ENCODE peak calls at places on chromosomes 3 and 15, in six cellular contexts. One of them, this sample, is unnamed.

GRCh38 chr15:62391565-62392262 is 226.6 kb upstream of the C2CD4B start:
- DNase-seq in Peyer's patch: no peak
- DNase-seq in uterus: peak
- DNase-seq in spleen: peak
- DNase-seq in tibial nerve: no peak
- DNase-seq in ovary: peak
- DNase-seq in this sample: peak

GRCh38 chr15:38072507-38073277 is 138.3 kb downstream of the TMCO5A start:
- DNase-seq in Peyer's patch: peak
- DNase-seq in uterus: peak
- DNase-seq in spleen: peak
- DNase-seq in tibial nerve: peak
- DNase-seq in ovary: peak
- DNase-seq in this sample: peak

GRCh38 chr3:50205719-50206276 is 727 bp downstream of the SLC38A3 start:
- DNase-seq in Peyer's patch: peak
- DNase-seq in uterus: no peak
- DNase-seq in spleen: no peak
- DNase-seq in tibial nerve: no peak
- DNase-seq in ovary: no peak
- DNase-seq in this sample: no peak

GRCh38 chr3:69890094-69890493 is 109.4 kb upstream of the SAMMSON start:
- DNase-seq in Peyer's patch: no peak
- DNase-seq in uterus: no peak
- DNase-seq in spleen: no peak
- DNase-seq in tibial nerve: no peak
- DNase-seq in ovary: no peak
- DNase-seq in this sample: no peak

GRCh38 chr3:43426388-43426787 is 140.0 kb downstream of the SNRK start:
- DNase-seq in Peyer's patch: no peak
- DNase-seq in uterus: no peak
- DNase-seq in spleen: no peak
- DNase-seq in tibial nerve: no peak
- DNase-seq in ovary: no peak
- DNase-seq in this sample: no peak

GRCh38 chr15:50135123-50135541 is 16.1 kb upstream of the ATP8B4 start:
- DNase-seq in Peyer's patch: no peak
- DNase-seq in uterus: no peak
- DNase-seq in spleen: no peak
- DNase-seq in tibial nerve: no peak
- DNase-seq in ovary: no peak
- DNase-seq in this sample: no peak

GRCh38 chr15:101022306-101022705 is 103.1 kb downstream of the LRRK1 start:
- DNase-seq in Peyer's patch: peak
- DNase-seq in uterus: peak
- DNase-seq in spleen: peak
- DNase-seq in tibial nerve: no peak
- DNase-seq in ovary: no peak
- DNase-seq in this sample: peak

GRCh38 chr15:47717036-47717611 is at the start of gene SEMA6D:
- DNase-seq in Peyer's patch: no peak
- DNase-seq in uterus: peak
- DNase-seq in spleen: peak
- DNase-seq in tibial nerve: peak
- DNase-seq in ovary: peak
- DNase-seq in this sample: peak

GRCh38 chr3:32865364-32865763 is 47.6 kb downstream of the TRIM71 start:
- DNase-seq in Peyer's patch: no peak
- DNase-seq in uterus: no peak
- DNase-seq in spleen: no peak
- DNase-seq in tibial nerve: no peak
- DNase-seq in ovary: no peak
- DNase-seq in this sample: no peak

DNA sequence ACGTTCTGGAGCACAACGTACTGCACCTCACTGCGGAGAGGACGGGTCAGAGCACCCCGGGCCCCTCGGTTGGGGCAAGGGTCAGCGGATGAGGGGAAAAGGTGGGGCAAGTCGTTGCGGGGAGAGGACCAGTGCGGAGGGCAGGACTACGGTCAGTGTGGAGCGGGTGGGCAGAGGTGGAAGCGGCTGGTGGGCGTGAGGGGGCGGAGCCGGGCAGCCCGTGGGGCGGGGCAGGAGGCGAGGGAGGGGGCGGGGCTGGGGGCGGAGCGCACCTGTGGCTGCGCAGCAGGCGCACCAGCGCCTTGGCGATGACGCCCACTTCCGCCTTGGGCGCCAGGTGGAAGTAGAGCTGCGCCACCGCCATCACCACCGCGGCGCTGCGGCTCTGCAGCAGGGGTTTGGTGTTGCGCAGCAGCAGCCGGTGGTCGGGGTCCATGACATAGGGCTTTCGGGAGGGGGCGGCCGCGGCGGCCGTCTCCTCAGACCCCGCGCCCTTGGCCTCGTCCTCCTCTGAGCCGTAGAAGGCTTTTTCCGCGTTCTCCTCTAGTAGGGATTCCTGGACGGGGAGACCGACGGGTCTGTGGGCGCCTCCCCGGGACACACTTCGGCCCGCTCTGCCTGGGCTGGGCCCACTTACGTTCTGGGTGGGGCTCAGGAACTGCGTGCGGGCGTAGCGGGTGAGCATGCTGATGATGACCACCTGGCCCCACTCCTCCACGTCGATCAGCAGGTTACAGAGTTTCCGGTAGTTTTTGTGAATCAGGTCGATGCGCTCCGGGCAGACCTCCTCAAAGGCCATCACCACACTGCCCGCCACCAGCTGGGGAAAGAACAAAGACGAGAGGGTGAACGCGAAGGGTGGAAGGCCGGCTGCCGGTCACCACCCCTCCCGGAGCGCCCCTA is 29.2 kb downstream of the AP3B2 start:
- DNase-seq in Peyer's patch: peak
- DNase-seq in uterus: no peak
- DNase-seq in spleen: peak
- DNase-seq in tibial nerve: no peak
- DNase-seq in ovary: peak
- DNase-seq in this sample: peak
- TF ChIP-seq POLR2A in Peyer's patch: peak
- TF ChIP-seq POLR2A in uterus: peak
- TF ChIP-seq POLR2A in spleen: no peak
- TF ChIP-seq POLR2A in tibial nerve: no peak
- TF ChIP-seq POLR2A in ovary: peak
- TF ChIP-seq POLR2A in this sample: no peak

GRCh38 chr3:133572158-133573053 is 1.1 kb upstream of the CDV3 start:
- DNase-seq in Peyer's patch: no peak
- DNase-seq in uterus: no peak
- DNase-seq in spleen: peak
- DNase-seq in tibial nerve: no peak
- DNase-seq in ovary: no peak
- DNase-seq in this sample: no peak

GRCh38 chr3:133575121-133575520 is 1.6 kb downstream of the CDV3 start:
- DNase-seq in Peyer's patch: no peak
- DNase-seq in uterus: no peak
- DNase-seq in spleen: no peak
- DNase-seq in tibial nerve: no peak
- DNase-seq in ovary: no peak
- DNase-seq in this sample: no peak

GRCh38 chr3:133573629-133574194 is at the start of gene CDV3:
- DNase-seq in Peyer's patch: no peak
- DNase-seq in uterus: peak
- DNase-seq in spleen: no peak
- DNase-seq in tibial nerve: peak
- DNase-seq in ovary: no peak
- DNase-seq in this sample: no peak

GRCh38 chr3:133574260-133574881 is 885 bp downstream of the CDV3 start:
- DNase-seq in Peyer's patch: peak
- DNase-seq in uterus: peak
- DNase-seq in spleen: peak
- DNase-seq in tibial nerve: peak
- DNase-seq in ovary: peak
- DNase-seq in this sample: peak

GRCh38 chr3:133573054-133573628 is 345 bp upstream of the CDV3 start:
- DNase-seq in Peyer's patch: peak
- DNase-seq in uterus: peak
- DNase-seq in spleen: peak
- DNase-seq in tibial nerve: peak
- DNase-seq in ovary: peak
- DNase-seq in this sample: peak
- TF ChIP-seq POLR2A in Peyer's patch: peak
- TF ChIP-seq POLR2A in uterus: peak
- TF ChIP-seq POLR2A in spleen: no peak
- TF ChIP-seq POLR2A in tibial nerve: peak
- TF ChIP-seq POLR2A in ovary: peak
- TF ChIP-seq POLR2A in this sample: no peak

GRCh38 chr3:51974963-51975856 is at the start of gene ABHD14A:
- DNase-seq in Peyer's patch: peak
- DNase-seq in uterus: peak
- DNase-seq in spleen: peak
- DNase-seq in tibial nerve: no peak
- DNase-seq in ovary: peak
- DNase-seq in this sample: peak
- TF ChIP-seq POLR2A in Peyer's patch: peak
- TF ChIP-seq POLR2A in uterus: peak
- TF ChIP-seq POLR2A in spleen: no peak
- TF ChIP-seq POLR2A in tibial nerve: peak
- TF ChIP-seq POLR2A in ovary: peak
- TF ChIP-seq POLR2A in this sample: peak

GRCh38 chr15:78241017-78241416 is 6.7 kb upstream of the ACSBG1 start:
- DNase-seq in Peyer's patch: peak
- DNase-seq in uterus: peak
- DNase-seq in spleen: peak
- DNase-seq in tibial nerve: peak
- DNase-seq in ovary: peak
- DNase-seq in this sample: peak
- TF ChIP-seq POLR2A in Peyer's patch: no peak
- TF ChIP-seq POLR2A in uterus: no peak
- TF ChIP-seq POLR2A in spleen: no peak
- TF ChIP-seq POLR2A in tibial nerve: no peak
- TF ChIP-seq POLR2A in ovary: no peak
- TF ChIP-seq POLR2A in this sample: no peak

This sample was measured in sigmoid colon.